ENCODE peak calls at places on chromosomes 12 and 14, in eight cellular contexts. F, S, Q, V, I, X, Z and K are unnamed samples.

GRCh38 chr12:5718073-5718472 is 227.0 kb downstream of the ANO2 start:
- DNase-seq in F (no peak), S (no peak), Q (no peak), V (no peak), I (no peak), X (no peak), Z (no peak), K (no peak)

GRCh38 chr12:120100630-120101029 is 15.9 kb downstream of the RAB35 start:
- DNase-seq in F (no peak), S (no peak), Q (peak; percentile 75), V (no peak), I (peak; percentile 66), X (peak; percentile 29), Z (peak; percentile 88), K (no peak)

GRCh38 chr14:50929506-50929905 is 14.8 kb downstream of the PYGL start:
- DNase-seq in F (no peak), S (no peak), Q (no peak), V (no peak), I (no peak), X (no peak), Z (no peak), K (no peak)

GRCh38 chr12:121990692-121991603 is 30.7 kb upstream of the BCL7A start:
- DNase-seq in F (no peak), S (peak; percentile 32), Q (no peak), V (no peak), I (no peak), X (no peak), Z (no peak), K (no peak)

GRCh38 chr12:110906985-110907384 is 13.4 kb downstream of the MYL2 start:
- DNase-seq in F (no peak), S (peak; percentile 33), Q (no peak), V (no peak), I (no peak), X (no peak), Z (no peak), K (no peak)

GRCh38 chr12:86349196-86349595 is 93.0 kb upstream of the MGAT4C start:
- DNase-seq in F (peak; percentile 16), S (no peak), Q (no peak), V (no peak), I (no peak), X (no peak), Z (no peak), K (no peak)

GRCh38 chr12:3317481-3317815 is 173.6 kb upstream of the PRMT8 start:
- DNase-seq in F (no peak), S (no peak), Q (no peak), V (no peak), I (no peak), X (no peak), Z (no peak), K (no peak)

GRCh38 chr12:2092890-2093289 is 40.1 kb downstream of the CACNA1C start:
- DNase-seq in F (no peak), S (no peak), Q (no peak), V (no peak), I (no peak), X (no peak), Z (peak; percentile 89), K (no peak)

GRCh38 chr14:82641050-82641540 is 1107.4 kb upstream of the SEL1L start:
- DNase-seq in F (no peak), S (no peak), Q (no peak), V (no peak), I (no peak), X (no peak), Z (no peak), K (no peak)

GRCh38 chr14:105602243-105602750 is 75.9 kb downstream of the TMEM121 start:
- DNase-seq in F (no peak), S (no peak), Q (no peak), V (no peak), I (no peak), X (no peak), Z (no peak), K (no peak)

GRCh38 chr14:92684801-92685560 is 63.4 kb downstream of the LGMN start:
- DNase-seq in F (no peak), S (no peak), Q (no peak), V (no peak), I (no peak), X (no peak), Z (no peak), K (no peak)

GRCh38 chr14:104094709-104095425 is 9.4 kb downstream of the ASPG start:
- DNase-seq in F (peak; percentile 52), S (peak; percentile 63), Q (peak; percentile 61), V (peak; percentile 76), I (no peak), X (peak; percentile 57), Z (no peak), K (peak; percentile 31)

GRCh38 chr14:55332654-55333570 is 61.7 kb downstream of the FBXO34 start:
- DNase-seq in F (peak; percentile 44), S (no peak), Q (no peak), V (no peak), I (no peak), X (no peak), Z (no peak), K (no peak)

GRCh38 chr12:53886996-53887395 is 51.6 kb upstream of the HOXC13 start:
- DNase-seq in F (no peak), S (no peak), Q (no peak), V (no peak), I (no peak), X (no peak), Z (no peak), K (no peak)

GRCh38 chr14:102909462-102909861 is 13.0 kb upstream of the AMN start:
- DNase-seq in F (no peak), S (no peak), Q (no peak), V (no peak), I (no peak), X (no peak), Z (no peak), K (no peak)

GRCh38 chr12:90401185-90401584 is 553.8 kb downstream of the CCER1 start:
- DNase-seq in F (no peak), S (no peak), Q (no peak), V (no peak), I (no peak), X (no peak), Z (no peak), K (no peak)

GRCh38 chr12:70756118-70756517 is 118.9 kb upstream of the PTPRB start:
- DNase-seq in F (peak; percentile 76), S (peak; percentile 23), Q (no peak), V (no peak), I (no peak), X (no peak), Z (no peak), K (no peak)

GRCh38 chr12:6767301-6767591 is 1.1 kb downstream of the PTMS start:
- DNase-seq in F (no peak), S (no peak), Q (no peak), V (no peak), I (no peak), X (no peak), Z (no peak), K (no peak)

GRCh38 chr12:6769003-6769389 is 2.8 kb downstream of the PTMS start:
- DNase-seq in F (no peak), S (peak; percentile 54), Q (peak; percentile 43), V (peak; percentile 84), I (peak; percentile 65), X (peak; percentile 71), Z (no peak), K (no peak)

GRCh38 chr12:6768385-6769002 is 2.3 kb downstream of the PTMS start:
- DNase-seq in F (no peak), S (no peak), Q (no peak), V (no peak), I (no peak), X (peak; percentile 52), Z (no peak), K (no peak)

GRCh38 chr12:6766651-6767300 is 613 bp downstream of the PTMS start:
- DNase-seq in F (peak; percentile 63), S (peak; percentile 68), Q (peak; percentile 81), V (no peak), I (peak; percentile 84), X (peak; percentile 83), Z (peak; percentile 88), K (peak; percentile 30)

DNA sequence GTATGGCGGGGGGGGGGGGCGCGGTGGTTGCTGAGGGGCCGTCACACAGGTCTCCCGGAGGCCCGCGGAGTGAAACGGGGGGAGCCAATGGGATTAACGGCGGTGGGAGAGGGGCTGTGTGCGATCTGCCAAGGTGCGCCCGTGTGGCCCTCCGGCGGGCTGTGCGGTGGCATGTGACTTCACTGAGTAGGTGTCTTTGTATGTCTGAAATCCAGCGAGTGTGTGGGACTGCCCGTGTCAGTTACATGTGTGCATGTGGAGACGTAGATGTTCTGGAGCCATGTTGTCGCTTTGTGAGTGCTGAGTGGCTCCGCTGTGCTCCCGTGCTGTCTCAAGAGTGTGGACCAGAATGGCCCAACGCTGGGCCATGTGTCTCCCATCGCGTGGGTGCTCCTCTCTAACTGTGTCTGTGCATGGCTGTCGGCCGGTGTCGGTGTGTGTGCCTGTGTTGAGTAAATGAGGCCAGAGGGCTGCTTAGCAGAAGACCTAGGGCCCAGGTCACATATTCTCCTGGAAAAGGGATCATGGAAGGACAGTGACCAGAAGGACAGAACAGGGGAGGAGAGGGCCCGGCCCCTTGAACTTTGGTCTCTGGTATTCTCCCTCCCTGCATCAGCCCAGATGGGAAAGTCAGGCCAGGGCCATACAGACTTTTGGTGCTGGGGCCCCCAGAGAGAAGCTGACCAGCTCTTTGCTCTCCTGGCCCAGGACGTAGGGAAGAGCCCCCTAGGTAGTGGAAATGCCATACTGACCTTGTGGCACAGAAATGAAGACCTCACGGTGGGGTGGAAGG is 1.6 kb downstream of the PTMS start:
- DNase-seq in F (no peak), S (no peak), Q (no peak), V (no peak), I (no peak), X (peak; percentile 40), Z (no peak), K (no peak)
- H3K4me1 ChIP-seq in F (peaks cover 15% of the 10 kb centered on the region), S (peaks cover 67% of the 10 kb centered on the region), Q (peaks cover 48% of the 10 kb centered on the region), V (peaks cover 46% of the 10 kb centered on the region), I (no peaks in the 10 kb centered on the region), X (peaks cover 12% of the 10 kb centered on the region), Z (peaks cover 10% of the 10 kb centered on the region), K (peaks cover 31% of the 10 kb centered on the region)

GRCh38 chr12:124327362-124328043 is 32.6 kb downstream of the RFLNA start:
- DNase-seq in F (no peak), S (no peak), Q (no peak), V (no peak), I (no peak), X (no peak), Z (no peak), K (no peak)
- H3K27ac ChIP-seq in F (no peak overlapping the region), S (no peak overlapping the region), Q (no peak overlapping the region), V (no peak overlapping the region), I (peak overlapping the region; percentile 70), X (no peak overlapping the region), Z (peak overlapping the region; percentile 77), K (no peak overlapping the region)

DNA sequence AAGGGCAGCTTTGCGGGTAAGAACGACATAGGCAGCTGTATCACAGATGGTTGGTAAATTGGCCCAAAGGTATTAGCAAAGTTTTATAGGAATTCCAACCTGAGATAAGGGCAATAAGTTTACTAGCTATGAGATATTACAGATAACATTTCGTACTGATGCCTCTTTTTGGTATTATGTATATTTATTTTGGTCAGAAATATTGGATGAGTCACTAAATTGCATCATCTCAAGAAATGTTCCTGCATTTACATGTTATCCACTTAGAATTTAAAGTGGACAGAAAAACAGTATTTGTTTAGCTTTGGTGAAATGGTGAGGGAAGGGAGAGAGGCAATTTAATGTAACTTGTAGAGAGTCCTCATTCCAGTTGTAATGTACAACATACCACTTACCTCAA is 65.1 kb upstream of the PZP start:
- DNase-seq in F (no peak), S (no peak), Q (no peak), V (no peak), I (no peak), X (no peak), Z (no peak), K (no peak)
- H3K4me1 ChIP-seq in F (no peaks in the 10 kb centered on the region), S (peaks cover 10% of the 10 kb centered on the region), Q (no peaks in the 10 kb centered on the region), V (no peaks in the 10 kb centered on the region), I (no peaks in the 10 kb centered on the region), X (no peaks in the 10 kb centered on the region), Z (no peaks in the 10 kb centered on the region), K (no peaks in the 10 kb centered on the region)

GRCh38 chr14:89619616-89620273 is 202.7 kb upstream of the FOXN3 start:
- DNase-seq in F (peak; percentile 39), S (no peak), Q (no peak), V (no peak), I (no peak), X (no peak), Z (no peak), K (no peak)
- H3K27ac ChIP-seq in F (peak overlapping the region; percentile 84), S (no peak overlapping the region), Q (peak overlapping the region; percentile 82), V (no peak overlapping the region), I (peak overlapping the region; percentile 81), X (no peak overlapping the region), Z (no peak overlapping the region), K (peak overlapping the region; percentile 78)